ENCODE peak calls at places on chromosomes 4 and X, in ten cellular contexts. S is T-cell, C is GM04504, M is adrenal gland, A is substantia nigra, Y is NCI-H1436, X is type B pancreatic cell, H is NCI-H146, Q is HT1080, I is CD14-positive monocyte. E is an unnamed sample.

GRCh38 chr4:112167790-112168189 is 22.5 kb downstream of the FAM241A start:
- DNase-seq in H (no peak), A (no peak), S (peak), C (no peak), I (no peak), Y (no peak), M (no peak), Q (no peak), X (no peak), E (no peak)

GRCh38 chr4:16110906-16111305 is 27.1 kb upstream of the PROM1 start:
- DNase-seq in H (no peak), Y (no peak), S (no peak), I (no peak), Q (no peak), M (no peak), C (no peak), A (no peak), X (no peak), E (no peak)

GRCh38 chr4:173111031-173111430 is 57.6 kb upstream of the GALNT7 start:
- DNase-seq in C (no peak), A (no peak), Q (no peak), M (no peak), Y (no peak), S (no peak), I (no peak), H (no peak), X (no peak), E (no peak)

GRCh38 chrX:154373340-154374306 is 811 bp downstream of the FLNA start:
- DNase-seq in C (peak), X (no peak), I (no peak), Q (peak), A (peak), H (peak), M (no peak), Y (peak), S (no peak), E (no peak)

GRCh38 chrX:20271730-20272129 is 5.0 kb upstream of the RPS6KA3 start:
- DNase-seq in Y (no peak), A (no peak), I (no peak), C (no peak), X (no peak), Q (no peak), H (no peak), M (no peak), S (no peak), E (no peak)

GRCh38 chrX:48676106-48676892 is 7.3 kb upstream of the WAS start:
- DNase-seq in A (peak), Y (peak), C (peak), H (peak), S (peak), X (peak), I (peak), Q (peak), M (peak), E (peak)

GRCh38 chr4:78529569-78530209 is 21.9 kb upstream of the ANXA3 start:
- DNase-seq in H (no peak), M (no peak), S (no peak), I (no peak), Y (no peak), C (peak), A (no peak), X (no peak), Q (peak), E (no peak)

GRCh38 chr4:18840499-18840898 is 818.9 kb upstream of the LCORL start:
- DNase-seq in I (no peak), Y (no peak), C (no peak), S (no peak), A (no peak), H (no peak), X (no peak), M (no peak), Q (peak), E (no peak)

GRCh38 chr4:6222761-6223292 is 22.5 kb upstream of the JAKMIP1 start:
- DNase-seq in X (no peak), I (peak), S (no peak), C (no peak), H (peak), M (no peak), Y (peak), A (no peak), Q (no peak), E (no peak)

GRCh38 chr4:42954925-42955669 is 62.6 kb downstream of the GRXCR1 start:
- DNase-seq in Q (no peak), S (no peak), C (no peak), H (no peak), X (no peak), M (no peak), Y (no peak), A (no peak), I (no peak), E (no peak)

GRCh38 chr4:25313194-25313895 is 771 bp downstream of the ZCCHC4 start:
- DNase-seq in H (peak), M (no peak), X (no peak), C (no peak), A (no peak), Q (no peak), Y (no peak), S (no peak), I (no peak), E (no peak)

GRCh38 chrX:11125079-11125478 is 13.9 kb downstream of the HCCS start:
- DNase-seq in C (no peak), X (no peak), Y (no peak), Q (no peak), I (no peak), M (no peak), S (no peak), H (no peak), A (no peak), E (no peak)

GRCh38 chr4:153579410-153579809 is 104.7 kb upstream of the TLR2 start:
- DNase-seq in S (no peak), C (no peak), Y (no peak), I (no peak), X (no peak), M (no peak), A (no peak), Q (no peak), H (no peak), E (no peak)

GRCh38 chrX:39017062-39017461 is 215.8 kb downstream of the MID1IP1 start:
- DNase-seq in X (no peak), Q (peak), S (no peak), A (no peak), Y (no peak), M (no peak), I (no peak), C (no peak), H (no peak), E (no peak)

GRCh38 chrX:155778844-155779553 is 102.1 kb upstream of the VAMP7 start:
- DNase-seq in Q (no peak), H (no peak), X (no peak), C (no peak), A (no peak), I (no peak), M (no peak), Y (no peak), S (no peak), E (no peak)

GRCh38 chr4:30753316-30753715 is 33.1 kb downstream of the PCDH7 start:
- DNase-seq in M (no peak), X (no peak), Q (peak), C (no peak), A (no peak), H (no peak), S (no peak), Y (no peak), I (no peak), E (no peak)

GRCh38 chr4:20773144-20773997 is 73.1 kb downstream of the PACRGL start:
- DNase-seq in Y (peak), Q (peak), C (peak), S (peak), A (peak), M (peak), H (peak), X (no peak), I (no peak), E (peak)

GRCh38 chr4:93770201-93770600 is 58.4 kb upstream of the ATOH1 start:
- DNase-seq in Y (no peak), X (no peak), Q (no peak), M (no peak), C (no peak), I (no peak), H (no peak), S (no peak), A (no peak), E (no peak)

GRCh38 chr4:69984030-69984443 is 11.7 kb upstream of the STATH start:
- DNase-seq in X (no peak), A (no peak), Q (peak), C (no peak), S (no peak), Y (peak), H (peak), M (no peak), I (no peak), E (no peak)

GRCh38 chr4:56979674-56980073 is 978 bp downstream of the POLR2B start:
- DNase-seq in X (no peak), M (no peak), A (no peak), Q (peak), I (no peak), Y (no peak), C (no peak), H (peak), S (peak), E (no peak)

GRCh38 chr4:174012135-174012923 is 271.1 kb downstream of the FBXO8 start:
- DNase-seq in S (no peak), I (no peak), A (no peak), M (no peak), Y (no peak), C (no peak), Q (no peak), H (no peak), X (no peak), E (no peak)

GRCh38 chr4:24999392-25000104 is 31.2 kb downstream of the LGI2 start:
- DNase-seq in C (no peak), M (no peak), X (no peak), S (no peak), Q (no peak), H (no peak), Y (no peak), I (no peak), A (no peak), E (no peak)

GRCh38 chr4:48509543-48509942 is 19.5 kb downstream of the ZAR1 start:
- DNase-seq in X (no peak), I (no peak), Y (no peak), Q (no peak), H (no peak), M (no peak), C (no peak), A (no peak), S (no peak), E (no peak)

GRCh38 chrX:40146471-40147398 is 49.0 kb upstream of the BCOR start:
- DNase-seq in A (no peak), S (peak), X (peak), Q (no peak), Y (no peak), H (peak), M (no peak), C (no peak), I (no peak), E (peak)

GRCh38 chrX:125826080-125826479 is 340.0 kb downstream of the DCAF12L2 start:
- DNase-seq in X (no peak), I (no peak), A (no peak), C (no peak), M (no peak), Y (no peak), S (no peak), H (no peak), Q (peak), E (no peak)

GRCh38 chr4:45241976-45242375 is 515.6 kb upstream of the GNPDA2 start:
- DNase-seq in Y (no peak), C (no peak), X (no peak), M (no peak), S (no peak), Q (no peak), A (no peak), H (no peak), I (no peak), E (no peak)

GRCh38 chr4:183443609-183444148 is 757 bp upstream of the CDKN2AIP start:
- DNase-seq in A (peak), I (peak), M (no peak), S (peak), C (peak), X (no peak), Q (no peak), Y (no peak), H (peak), E (no peak)

GRCh38 chr4:100657187-100657586 is 139.4 kb upstream of the EMCN start:
- DNase-seq in A (no peak), Q (peak), S (no peak), X (no peak), C (no peak), I (no peak), Y (no peak), M (no peak), H (no peak), E (no peak)

GRCh38 chrX:20947411-20947912 is 426.8 kb upstream of the CNKSR2 start:
- DNase-seq in H (no peak), Q (no peak), M (no peak), A (no peak), S (no peak), C (no peak), I (no peak), Y (no peak), X (no peak), E (no peak)

GRCh38 chr4:10673817-10674369 is 10.7 kb downstream of the CLNK start:
- DNase-seq in S (no peak), I (no peak), C (no peak), M (no peak), X (no peak), Q (no peak), Y (no peak), H (no peak), A (no peak), E (peak)

GRCh38 chr4:2082118-2082517 is 23.0 kb downstream of the NAT8L start:
- DNase-seq in A (no peak), H (no peak), S (no peak), Y (no peak), M (no peak), C (no peak), Q (no peak), X (peak), I (no peak), E (no peak)

GRCh38 chrX:39725928-39726619 is 371.7 kb downstream of the BCOR start:
- DNase-seq in X (no peak), Y (no peak), I (no peak), C (peak), S (no peak), A (no peak), H (no peak), M (no peak), Q (peak), E (no peak)

GRCh38 chrX:30212172-30212571 is 3.2 kb upstream of the MAGEB2 start:
- DNase-seq in M (no peak), I (no peak), X (no peak), A (no peak), Q (no peak), H (no peak), C (no peak), Y (no peak), S (no peak), E (no peak)

GRCh38 chr4:105155426-105155825 is 8.8 kb downstream of the TET2 start:
- DNase-seq in C (no peak), H (no peak), Y (no peak), S (no peak), I (no peak), Q (no peak), X (no peak), A (no peak), M (no peak), E (no peak)

GRCh38 chrX:154457491-154458115 is 478 bp upstream of the PLXNA3 start:
- DNase-seq in Y (peak), Q (peak), S (peak), X (no peak), H (peak), M (no peak), C (no peak), I (no peak), A (no peak), E (peak)

GRCh38 chrX:28966335-28966734 is 379.1 kb downstream of the IL1RAPL1 start:
- DNase-seq in I (no peak), H (no peak), M (no peak), C (no peak), Y (no peak), A (no peak), S (no peak), Q (no peak), X (no peak), E (no peak)

GRCh38 chrX:143894938-143895337 is 11.1 kb downstream of the UBE2NL start:
- DNase-seq in I (no peak), A (no peak), S (no peak), C (no peak), Y (no peak), M (no peak), Q (no peak), X (no peak), H (no peak), E (no peak)

E was measured in GM10248.